ENCODE peak calls at places on chromosomes 1 and 21, in five cellular contexts. P is neural progenitor cell; R is iPS-NIHi11; U is iPS DF 19.7; W is stimulated activated CD8-positive, alpha-beta memory T cell treated with anti-CD3 and anti-CD28 coated beads, Interleukin-4, amount 100 ng/mL, for 4 hours. Y is an unnamed sample.

GRCh38 chr1:77039739-77040138 is 172.5 kb downstream of the ST6GALNAC5 start:
- DNase-seq in P (no peak), R (no peak), U (no peak), W (no peak), Y (no peak)

GRCh38 chr1:91617242-91617837 is 116.7 kb downstream of the CDC7 start:
- DNase-seq in P (peak; percentile 59), R (peak; percentile 63), U (peak; percentile 42), W (no peak), Y (no peak)

GRCh38 chr1:53180226-53180625 is 16.4 kb upstream of the CPT2 start:
- DNase-seq in P (no peak), R (no peak), U (no peak), W (no peak), Y (no peak)

GRCh38 chr1:13697738-13698137 is 2.2 kb upstream of the PRDM2 start:
- DNase-seq in P (no peak), R (no peak), U (no peak), W (no peak), Y (no peak)

GRCh38 chr1:36400825-36401601 is 3.3 kb upstream of the LSM10 start:
- DNase-seq in P (peak; percentile 91), R (peak; percentile 68), U (peak; percentile 88), W (no peak), Y (peak; percentile 64)

GRCh38 chr21:42366292-42367010 is at the start of gene TFF1:
- DNase-seq in P (no peak), R (no peak), U (no peak), W (no peak), Y (no peak)

GRCh38 chr1:22064751-22065402 is 12.4 kb downstream of the CDC42 start:
- DNase-seq in P (peak; percentile 21), R (no peak), U (no peak), W (no peak), Y (no peak)

GRCh38 chr1:211591980-211592493 is 13.1 kb upstream of the SLC30A1 start:
- DNase-seq in P (no peak), R (no peak), U (no peak), W (no peak), Y (no peak)

GRCh38 chr1:155043793-155044192 is 7.3 kb upstream of the ADAM15 start:
- DNase-seq in P (no peak), R (no peak), U (no peak), W (no peak), Y (no peak)

GRCh38 chr1:188365874-188366273 is 1537.1 kb downstream of the PLA2G4A start:
- DNase-seq in P (no peak), R (no peak), U (no peak), W (no peak), Y (no peak)

GRCh38 chr21:38352536-38353219 is 95.9 kb downstream of the KCNJ15 start:
- DNase-seq in P (peak; percentile 68), R (peak; percentile 78), U (no peak), W (no peak), Y (peak; percentile 48)

GRCh38 chr21:46002841-46003574 is 21.4 kb downstream of the COL6A1 start:
- DNase-seq in P (no peak), R (peak; percentile 6), U (no peak), W (no peak), Y (no peak)

GRCh38 chr1:28518745-28519341 is 13.0 kb downstream of the RCC1 start:
- DNase-seq in P (no peak), R (no peak), U (no peak), W (no peak), Y (no peak)

GRCh38 chr1:214525535-214526019 is 25.8 kb downstream of the PTPN14 start:
- DNase-seq in P (no peak), R (no peak), U (no peak), W (no peak), Y (no peak)

GRCh38 chr21:45872902-45873301 is 108.7 kb upstream of the COL6A1 start:
- DNase-seq in P (no peak), R (no peak), U (no peak), W (no peak), Y (no peak)

GRCh38 chr21:36643374-36644250 is 55.3 kb upstream of the SIM2 start:
- DNase-seq in P (no peak), R (no peak), U (no peak), W (no peak), Y (no peak)

GRCh38 chr1:6614019-6614952 is 755 bp downstream of the PHF13 start:
- DNase-seq in P (peak; percentile 78), R (peak; percentile 91), U (no peak), W (no peak), Y (no peak)

GRCh38 chr21:33121715-33122475 is 52.0 kb downstream of the OLIG1 start:
- DNase-seq in P (peak; percentile 58), R (peak; percentile 84), U (peak; percentile 61), W (no peak), Y (peak; percentile 56)

GRCh38 chr1:55007626-55008025 is 8.9 kb downstream of the BSND start:
- DNase-seq in P (no peak), R (no peak), U (no peak), W (no peak), Y (no peak)

GRCh38 chr1:42923367-42924248 is 35.1 kb downstream of the SLC2A1 start:
- DNase-seq in P (no peak), R (no peak), U (no peak), W (no peak), Y (no peak)

GRCh38 chr1:24416666-24417391 is 1.2 kb downstream of the NIPAL3 start:
- DNase-seq in P (no peak), R (no peak), U (no peak), W (no peak), Y (no peak)

GRCh38 chr1:41245659-41246058 is 3.6 kb upstream of the SCMH1 start:
- DNase-seq in P (no peak), R (no peak), U (no peak), W (no peak), Y (no peak)

GRCh38 chr1:147757015-147757990 is 3.1 kb downstream of the GJA5 start:
- DNase-seq in P (no peak), R (no peak), U (no peak), W (no peak), Y (no peak)

GRCh38 chr1:218211241-218211640 is 73.9 kb upstream of the RRP15 start:
- DNase-seq in P (no peak), R (no peak), U (no peak), W (no peak), Y (no peak)

GRCh38 chr1:109773203-109773899 is 9.6 kb upstream of the EPS8L3 start:
- DNase-seq in P (peak; percentile 87), R (peak; percentile 84), U (no peak), W (peak; percentile 25), Y (peak; percentile 63)

GRCh38 chr1:12407050-12407961 is 177.5 kb downstream of the VPS13D start:
- DNase-seq in P (no peak), R (no peak), U (no peak), W (no peak), Y (no peak)

GRCh38 chr1:243471754-243472725 is 216.2 kb downstream of the SDCCAG8 start:
- DNase-seq in P (no peak), R (no peak), U (no peak), W (no peak), Y (no peak)

GRCh38 chr1:40708750-40709099 is 17.2 kb downstream of the NFYC start:
- DNase-seq in P (peak; percentile 89), R (peak; percentile 77), U (no peak), W (no peak), Y (no peak)

GRCh38 chr21:32334980-32335471 is 36.4 kb downstream of the MRAP start:
- DNase-seq in P (peak; percentile 28), R (peak; percentile 45), U (no peak), W (no peak), Y (no peak)

GRCh38 chr1:172613294-172613693 is 45.6 kb upstream of the FASLG start:
- DNase-seq in P (no peak), R (no peak), U (no peak), W (no peak), Y (no peak)

Y was measured in neuronal stem cell.